ENCODE peak calls at places on chromosomes 6 and 20, in six cellular contexts. S is foreskin keratinocyte; M is stimulated activated CD8-positive, alpha-beta memory T cell treated with anti-CD3 and anti-CD28 coated beads, Interleukin-2, amount 100 ng/mL, for 1 hour; Y is NCI-H510A treated with DMSO at 0.1 percent for 48 hours; L is CD14-positive monocyte; D is AG04450. K is an unnamed sample.

GRCh38 chr6:13870185-13870584 is 54.6 kb upstream of the RNF182 start:
- DNase-seq in S (no peak), M (no peak), Y (no peak), L (no peak), D (no peak), K (no peak)

GRCh38 chr6:129644567-129645015 is 65.4 kb downstream of the ARHGAP18 start:
- DNase-seq in S (no peak), M (no peak), Y (no peak), L (no peak), D (no peak), K (no peak)

GRCh38 chr6:27940766-27941165 is 16.3 kb upstream of the OR2B6 start:
- DNase-seq in S (peak; percentile 11), M (no peak), Y (no peak), L (no peak), D (no peak), K (no peak)

GRCh38 chr6:2196079-2196679 is 49.2 kb downstream of the GMDS start:
- DNase-seq in S (no peak), M (no peak), Y (peak; percentile 43), L (no peak), D (no peak), K (peak; percentile 61)

GRCh38 chr20:44973053-44973452 is 6.7 kb downstream of the STK4 start:
- DNase-seq in S (peak; percentile 41), M (no peak), Y (no peak), L (no peak), D (no peak), K (no peak)

GRCh38 chr6:116165596-116165995 is 39.7 kb upstream of the COL10A1 start:
- DNase-seq in S (no peak), M (no peak), Y (no peak), L (no peak), D (no peak), K (no peak)

GRCh38 chr6:21710908-21711627 is 117.5 kb downstream of the SOX4 start:
- DNase-seq in S (no peak), M (no peak), Y (no peak), L (no peak), D (no peak), K (peak; percentile 37)

GRCh38 chr6:107820571-107821261 is 3.4 kb downstream of the SCML4 start:
- DNase-seq in S (no peak), M (no peak), Y (no peak), L (no peak), D (no peak), K (peak; percentile 23)

GRCh38 chr20:49203011-49203410 is 14.9 kb upstream of the STAU1 start:
- DNase-seq in S (no peak), M (no peak), Y (no peak), L (no peak), D (no peak), K (no peak)

GRCh38 chr6:169689247-169689646 is 12.6 kb downstream of the WDR27 start:
- DNase-seq in S (peak; percentile 22), M (no peak), Y (no peak), L (no peak), D (peak; percentile 29), K (no peak)

GRCh38 chr6:35810831-35811698 is 5.9 kb downstream of the LHFPL5 start:
- DNase-seq in S (peak; percentile 91), M (no peak), Y (peak; percentile 70), L (no peak), D (no peak), K (no peak)

GRCh38 chr20:51801220-51801991 is 915 bp downstream of the SALL4 start:
- DNase-seq in S (no peak), M (no peak), Y (no peak), L (no peak), D (no peak), K (peak; percentile 78)

GRCh38 chr20:24987244-24987643 is 5.3 kb downstream of the APMAP start:
- DNase-seq in S (no peak), M (no peak), Y (no peak), L (no peak), D (no peak), K (no peak)

GRCh38 chr20:36847009-36847709 is 28.8 kb upstream of the TLDC2 start:
- DNase-seq in S (peak; percentile 85), M (no peak), Y (no peak), L (no peak), D (peak; percentile 52), K (peak; percentile 78)

GRCh38 chr6:168029459-168030217 is 32.2 kb downstream of the KIF25 start:
- DNase-seq in S (peak; percentile 5), M (no peak), Y (no peak), L (no peak), D (no peak), K (no peak)

GRCh38 chr6:127484207-127484858 is 25.1 kb upstream of the KIAA0408 start:
- DNase-seq in S (peak; percentile 25), M (no peak), Y (no peak), L (no peak), D (no peak), K (no peak)

GRCh38 chr6:106830930-106831329 is 143.6 kb downstream of the CD24 start:
- DNase-seq in S (no peak), M (no peak), Y (no peak), L (no peak), D (no peak), K (no peak)

GRCh38 chr20:47345214-47345613 is 11.3 kb downstream of the ZMYND8 start:
- DNase-seq in S (no peak), M (no peak), Y (no peak), L (no peak), D (no peak), K (no peak)

GRCh38 chr6:16109659-16110300 is 19.1 kb upstream of the MYLIP start:
- DNase-seq in S (no peak), M (no peak), Y (no peak), L (no peak), D (no peak), K (no peak)

GRCh38 chr6:106918128-106918527 is 56.4 kb downstream of the CD24 start:
- DNase-seq in S (no peak), M (no peak), Y (peak; percentile 9), L (no peak), D (no peak), K (no peak)

GRCh38 chr6:133804263-133804662 is 84.7 kb upstream of the TCF21 start:
- DNase-seq in S (no peak), M (no peak), Y (no peak), L (no peak), D (no peak), K (no peak)

GRCh38 chr6:107539409-107539808 is 49.5 kb downstream of the SOBP start:
- DNase-seq in S (no peak), M (no peak), Y (peak; percentile 1), L (no peak), D (no peak), K (no peak)

GRCh38 chr6:70415247-70415646 is 1.9 kb downstream of the FAM135A start:
- DNase-seq in S (no peak), M (no peak), Y (no peak), L (no peak), D (no peak), K (no peak)

GRCh38 chr20:23298155-23298554 is 52.4 kb upstream of the NXT1 start:
- DNase-seq in S (no peak), M (no peak), Y (no peak), L (no peak), D (no peak), K (no peak)

GRCh38 chr6:101776919-101777350 is 383.4 kb downstream of the GRIK2 start:
- DNase-seq in S (no peak), M (no peak), Y (no peak), L (no peak), D (no peak), K (peak; percentile 58)

GRCh38 chr6:7730411-7730810 is 4.5 kb downstream of the BMP6 start:
- DNase-seq in S (no peak), M (no peak), Y (no peak), L (no peak), D (no peak), K (no peak)

GRCh38 chr6:25057121-25057520 is 121.4 kb upstream of the RIPOR2 start:
- DNase-seq in S (no peak), M (no peak), Y (no peak), L (peak; percentile 67), D (no peak), K (no peak)

GRCh38 chr6:83633609-83634008 is 75.3 kb downstream of the SNAP91 start:
- DNase-seq in S (no peak), M (no peak), Y (no peak), L (no peak), D (no peak), K (no peak)

GRCh38 chr20:25055711-25056492 is 2.0 kb downstream of the ACSS1 start:
- DNase-seq in S (no peak), M (no peak), Y (no peak), L (no peak), D (no peak), K (no peak)

GRCh38 chr6:55758156-55758942 is 117.0 kb downstream of the BMP5 start:
- DNase-seq in S (peak; percentile 87), M (no peak), Y (no peak), L (no peak), D (peak; percentile 67), K (no peak)

GRCh38 chr6:111600588-111601440 is 4.9 kb downstream of the TRAF3IP2 start:
- DNase-seq in S (no peak), M (no peak), Y (no peak), L (no peak), D (no peak), K (no peak)

GRCh38 chr6:155182103-155182502 is 81.7 kb upstream of the CLDN20 start:
- DNase-seq in S (no peak), M (no peak), Y (no peak), L (no peak), D (no peak), K (no peak)

GRCh38 chr6:140032177-140032576 is 657.7 kb upstream of the CITED2 start:
- DNase-seq in S (no peak), M (no peak), Y (no peak), L (no peak), D (no peak), K (no peak)

GRCh38 chr6:44042261-44043035 is 84.8 kb downstream of the MRPL14 start:
- DNase-seq in S (no peak), M (no peak), Y (no peak), L (peak; percentile 42), D (no peak), K (no peak)

GRCh38 chr20:40562031-40562430 is 127.0 kb downstream of the MAFB start:
- DNase-seq in S (no peak), M (no peak), Y (no peak), L (peak; percentile 97), D (no peak), K (no peak)

GRCh38 chr6:141153563-141153962 is 979.2 kb upstream of the GJE1 start:
- DNase-seq in S (no peak), M (no peak), Y (no peak), L (no peak), D (no peak), K (peak; percentile 31)

GRCh38 chr6:119350202-119351004 is 842 bp upstream of the MAN1A1 start:
- DNase-seq in S (peak; percentile 44), M (peak; percentile 9), Y (no peak), L (no peak), D (peak; percentile 23), K (no peak)

GRCh38 chr20:21719592-21720214 is 14.2 kb downstream of the PAX1 start:
- DNase-seq in S (no peak), M (no peak), Y (peak; percentile 67), L (no peak), D (peak; percentile 20), K (peak; percentile 71)

GRCh38 chr20:32858873-32859372 is at the start of gene EFCAB8:
- DNase-seq in S (no peak), M (no peak), Y (no peak), L (no peak), D (no peak), K (peak; percentile 25)

K was measured in neural progenitor cell.